ENCODE peak calls at places on chromosomes 11 and 22, in six cellular contexts. M is NB4, L is GM13977, P is GM10248, K is neural crest cell, C is uterus. A is an unnamed sample.

GRCh38 chr11:126547691-126548090 is 192.2 kb downstream of the ST3GAL4 start:
- DNase-seq in K (no peak), P (no peak), M (no peak), C (no peak), L (no peak), A (peak)

GRCh38 chr11:34501962-34502361 is 11.6 kb downstream of the ELF5 start:
- DNase-seq in M (no peak), L (no peak), P (no peak), K (no peak), C (no peak), A (no peak)

GRCh38 chr11:114015117-114015516 is 40.2 kb downstream of the HTR3A start:
- DNase-seq in C (no peak), M (no peak), K (no peak), L (no peak), P (no peak), A (no peak)

GRCh38 chr11:60428517-60428916 is 855 bp upstream of the MS4A5 start:
- DNase-seq in M (peak), P (no peak), C (no peak), L (no peak), K (no peak), A (no peak)

GRCh38 chr11:9125185-9125886 is 33.9 kb upstream of the SCUBE2 start:
- DNase-seq in L (no peak), C (no peak), M (no peak), K (no peak), P (no peak), A (no peak)

GRCh38 chr11:35714882-35715612 is 52.5 kb downstream of the TRIM44 start:
- DNase-seq in C (no peak), M (no peak), P (peak), L (peak), K (no peak), A (no peak)

GRCh38 chr11:112925516-112926310 is 35.5 kb upstream of the NCAM1 start:
- DNase-seq in L (no peak), C (no peak), M (no peak), P (no peak), K (no peak), A (no peak)

GRCh38 chr11:13040969-13041561 is 31.9 kb downstream of the RASSF10 start:
- DNase-seq in M (no peak), P (no peak), L (no peak), C (no peak), K (no peak), A (no peak)

GRCh38 chr11:116563028-116563712 is 209.6 kb downstream of the BUD13 start:
- DNase-seq in C (no peak), L (no peak), P (no peak), K (no peak), M (peak), A (no peak)

GRCh38 chr11:44065851-44066731 is at the start of gene ACCS:
- DNase-seq in K (peak), P (peak), M (peak), L (peak), C (peak), A (no peak)

GRCh38 chr11:124753207-124753606 is 1.2 kb upstream of the VSIG2 start:
- DNase-seq in C (no peak), P (no peak), K (no peak), M (no peak), L (peak), A (no peak)

GRCh38 chr11:37525336-37525735 is 927.3 kb upstream of the RAG2 start:
- DNase-seq in M (no peak), L (no peak), P (no peak), C (no peak), K (no peak), A (no peak)
- TF ChIP-seq CTCF in M (no peak), L (no peak), P (no peak), C (no peak), K (no peak), A (no peak)

GRCh38 chr22:31843526-31843925 is 89.7 kb downstream of the DEPDC5 start:
- DNase-seq in K (no peak), L (no peak), P (no peak), M (no peak), C (no peak), A (no peak)

GRCh38 chr22:31844941-31845340 is 91.1 kb downstream of the DEPDC5 start:
- DNase-seq in C (no peak), M (no peak), K (no peak), L (no peak), P (no peak), A (no peak)

GRCh38 chr22:31841029-31841827 is 87.4 kb downstream of the DEPDC5 start:
- DNase-seq in M (no peak), K (no peak), C (no peak), P (no peak), L (no peak), A (no peak)

GRCh38 chr22:31850135-31850534 is 94.2 kb upstream of the YWHAH start:
- DNase-seq in K (no peak), C (no peak), P (no peak), M (no peak), L (no peak), A (no peak)

DNA sequence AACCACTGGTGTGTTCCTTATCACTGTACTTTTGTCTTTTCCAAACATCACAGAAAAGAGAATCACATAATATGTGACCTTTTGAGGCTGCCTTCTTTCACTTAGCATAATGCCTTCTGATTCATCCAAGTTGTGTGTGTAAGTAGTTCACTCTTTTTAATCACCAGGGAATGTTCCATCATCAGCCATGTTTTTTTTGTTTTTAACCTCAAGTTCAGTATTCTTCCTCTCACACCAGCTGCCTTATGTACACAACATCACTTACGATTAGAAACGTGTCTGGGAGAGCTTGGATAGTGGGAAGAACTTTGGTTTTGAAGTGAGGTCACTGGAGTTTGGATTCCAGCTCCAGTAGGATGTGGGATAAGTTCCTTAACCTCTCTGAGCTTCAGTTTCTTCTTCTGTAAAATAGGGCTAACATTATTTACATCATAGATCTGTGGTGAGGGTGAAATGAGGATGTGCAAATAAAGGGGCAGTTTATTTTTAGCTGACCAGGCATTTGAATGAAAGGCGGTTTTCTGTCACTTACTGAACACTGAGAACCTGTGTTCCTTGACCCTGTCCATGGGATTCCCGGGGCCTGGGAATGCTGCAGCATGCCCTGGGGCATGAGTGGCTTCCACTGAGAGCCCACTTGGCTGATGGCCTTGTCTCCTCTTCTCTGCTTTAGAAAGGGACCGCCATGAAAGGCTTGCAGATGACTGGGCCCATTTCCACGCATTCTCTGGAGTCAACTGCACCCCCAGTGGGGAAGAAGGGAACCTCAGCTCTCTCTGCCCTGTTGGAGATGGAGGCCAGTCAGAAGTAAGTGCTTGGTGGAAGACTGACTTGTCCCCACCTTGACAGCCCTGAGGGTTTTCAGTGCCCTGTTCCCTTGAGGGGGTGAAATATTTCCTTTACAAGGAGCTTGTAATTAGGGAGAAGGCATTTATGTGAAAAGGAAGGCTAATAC is 92.6 kb downstream of the DEPDC5 start:
- DNase-seq in C (no peak), M (peak), P (peak), L (peak), K (peak), A (peak)
- TF ChIP-seq CTCF in C (no peak), M (peak), P (peak), L (peak), K (peak), A (peak)

DNA sequence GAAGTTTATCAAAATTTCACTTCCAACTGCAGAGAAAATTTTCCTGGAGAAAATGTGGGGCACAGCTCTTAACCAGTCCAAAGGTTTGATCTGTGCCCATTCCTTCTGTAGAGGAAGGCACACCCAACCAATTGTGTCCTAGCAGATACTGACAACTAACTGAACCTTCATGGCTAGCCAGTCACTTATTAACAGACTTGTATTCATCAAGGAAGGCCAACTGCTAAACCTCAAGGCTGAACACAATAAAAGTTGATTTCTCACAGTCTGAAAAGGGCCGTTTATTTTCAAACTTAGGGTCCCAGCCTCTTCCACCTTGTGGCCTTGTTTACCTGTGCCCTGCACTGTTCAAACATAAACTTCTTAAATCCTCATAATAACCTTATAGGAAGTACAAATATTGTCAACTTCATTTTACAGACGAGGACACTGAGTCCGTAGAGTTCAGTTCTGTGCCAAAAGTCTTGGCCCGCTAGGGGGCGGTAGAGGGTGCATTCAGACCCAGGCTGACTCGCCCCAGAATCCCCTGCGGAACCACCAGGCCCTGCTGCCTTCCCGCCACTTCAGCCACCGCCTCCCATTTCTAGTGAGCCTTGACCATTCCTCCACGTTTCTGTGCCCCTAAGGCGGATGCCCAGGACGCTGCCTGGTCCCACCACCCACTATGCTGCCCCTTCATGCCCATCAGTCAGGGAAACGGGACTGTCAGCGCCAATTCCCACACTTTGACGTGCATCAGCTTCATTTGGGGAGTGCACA is 19.3 kb downstream of the SYT13 start:
- DNase-seq in P (no peak), C (no peak), M (peak), K (peak), L (peak), A (peak)
- TF ChIP-seq CTCF in P (peak), C (no peak), M (peak), K (peak), L (peak), A (peak)

DNA sequence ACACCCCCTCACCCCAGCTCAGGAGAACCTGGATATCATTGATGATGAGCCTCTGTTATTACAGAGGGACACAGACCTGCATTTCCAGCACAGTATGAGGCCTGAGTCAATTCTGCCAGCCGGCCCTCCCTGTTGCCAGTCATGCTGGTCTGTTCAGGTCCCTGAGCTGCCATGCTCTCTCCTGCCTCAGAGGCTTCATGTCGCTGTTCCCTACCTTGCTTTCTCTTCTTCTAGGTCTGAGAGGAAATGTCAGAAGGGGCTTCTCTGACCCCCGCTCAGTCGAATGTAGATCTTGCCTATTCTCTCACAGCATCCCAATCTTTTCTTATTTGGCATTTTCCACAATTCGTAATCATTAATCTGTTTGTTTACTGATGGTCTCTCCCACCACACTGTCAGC is 21.8 kb upstream of the ABCC8 start:
- DNase-seq in C (no peak), K (no peak), M (peak), P (no peak), L (no peak), A (no peak)
- TF ChIP-seq CTCF in C (no peak), K (peak), M (no peak), P (peak), L (peak), A (no peak)